ENCODE peak calls at places on chromosome 9, in ten cellular contexts. Y is Panc1, I is suprapubic skin, V is HL-60, E is stomach, S is SK-N-SH, G is endothelial cell of umbilical vein, L is K562, K is spleen, W is GM23338. D is an unnamed sample.

GRCh38 chr9:16624356-16624755 is 246.1 kb downstream of the BNC2 start:
- DNase-seq in K (no peak), Y (no peak), G (peak), L (no peak), E (no peak), V (no peak), S (no peak), I (no peak), W (no peak), D (no peak)

GRCh38 chr9:127876026-127876763 is 1.3 kb downstream of the AK1 start:
- DNase-seq in V (no peak), E (no peak), Y (no peak), L (no peak), K (peak), S (no peak), I (no peak), W (no peak), G (no peak), D (no peak)

GRCh38 chr9:106880081-106880480 is 17.1 kb downstream of the ZNF462 start:
- DNase-seq in Y (no peak), W (no peak), S (no peak), K (no peak), E (no peak), L (no peak), G (no peak), V (no peak), I (no peak), D (no peak)

GRCh38 chr9:100028201-100028784 is 70.5 kb downstream of the ERP44 start:
- DNase-seq in G (peak), K (peak), W (peak), I (peak), E (peak), S (peak), L (peak), V (peak), Y (peak), D (peak)

GRCh38 chr9:22654833-22655232 is 208.2 kb downstream of the DMRTA1 start:
- DNase-seq in E (no peak), L (no peak), I (no peak), G (no peak), K (no peak), S (no peak), W (no peak), V (no peak), Y (no peak), D (no peak)

GRCh38 chr9:14315754-14316573 is 2.0 kb upstream of the NFIB start:
- DNase-seq in V (no peak), Y (no peak), E (no peak), I (no peak), W (peak), G (peak), L (peak), S (peak), K (no peak), D (no peak)

GRCh38 chr9:94979904-94980507 is 253.5 kb downstream of the AOPEP start:
- DNase-seq in V (no peak), I (no peak), E (no peak), S (no peak), K (no peak), Y (no peak), W (no peak), G (no peak), L (no peak), D (no peak)

GRCh38 chr9:77649109-77649812 is 1.1 kb upstream of the GNA14 start:
- DNase-seq in E (no peak), K (no peak), G (peak), Y (no peak), S (peak), W (peak), V (peak), I (no peak), L (no peak), D (no peak)

GRCh38 chr9:113737414-113738271 is 138.5 kb upstream of the ZNF618 start:
- DNase-seq in L (peak), E (peak), G (peak), K (no peak), Y (peak), V (peak), S (peak), W (peak), I (no peak), D (no peak)

GRCh38 chr9:124877383-124877782 is 15.5 kb downstream of the ARPC5L start:
- DNase-seq in G (no peak), W (no peak), Y (no peak), L (no peak), E (no peak), K (no peak), V (no peak), I (no peak), S (no peak), D (no peak)

GRCh38 chr9:123960366-123960765 is 30.4 kb upstream of the DENND1A start:
- DNase-seq in V (no peak), Y (no peak), L (peak), S (no peak), K (no peak), W (peak), I (no peak), G (no peak), E (no peak), D (no peak)

GRCh38 chr9:35681341-35682002 is 7.7 kb downstream of the CA9 start:
- DNase-seq in V (no peak), K (peak), S (no peak), G (no peak), W (no peak), Y (no peak), I (no peak), E (no peak), L (no peak), D (no peak)

GRCh38 chr9:86077286-86077685 is 22.1 kb downstream of the GOLM1 start:
- DNase-seq in V (no peak), W (no peak), L (no peak), E (no peak), Y (no peak), G (no peak), K (no peak), S (no peak), I (no peak), D (peak)

GRCh38 chr9:86080112-86080579 is 19.2 kb downstream of the GOLM1 start:
- DNase-seq in G (no peak), Y (no peak), E (no peak), I (no peak), K (no peak), V (no peak), W (no peak), S (no peak), L (no peak), D (no peak)

GRCh38 chr9:86079421-86080111 is 19.8 kb downstream of the GOLM1 start:
- DNase-seq in V (no peak), L (no peak), S (no peak), W (no peak), E (peak), G (no peak), I (no peak), K (no peak), Y (no peak), D (no peak)

GRCh38 chr9:86078731-86079130 is 20.6 kb downstream of the GOLM1 start:
- DNase-seq in G (no peak), Y (no peak), E (no peak), V (no peak), S (no peak), I (no peak), L (no peak), W (no peak), K (no peak), D (no peak)

DNA sequence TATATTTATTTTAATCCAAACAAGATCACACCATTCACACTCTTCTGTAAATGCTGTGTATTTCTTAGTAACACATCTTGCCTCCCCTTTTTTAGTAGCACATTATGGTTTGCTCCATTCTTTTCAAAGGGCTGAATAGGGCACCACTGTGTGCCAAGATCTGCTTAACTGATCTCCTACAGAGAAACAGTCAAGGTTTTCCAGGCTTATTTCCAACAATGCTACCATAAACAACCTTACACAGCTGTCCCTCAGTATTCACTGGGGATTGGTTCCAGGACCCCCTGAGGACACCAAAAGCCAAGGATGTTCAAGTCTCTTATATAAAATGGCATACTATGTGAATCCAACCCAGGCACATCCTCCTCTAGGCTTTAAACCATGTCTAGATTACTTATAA is 16.5 kb downstream of the GOLM1 start:
- DNase-seq in I (no peak), K (no peak), S (no peak), L (no peak), W (no peak), E (no peak), V (no peak), Y (no peak), G (no peak), D (no peak)
- H3K27ac ChIP-seq in I (no peak), K (no peak), S (no peak), L (no peak), W (no peak), E (no peak), V (no peak), Y (no peak), G (no peak), D (no peak)

DNA sequence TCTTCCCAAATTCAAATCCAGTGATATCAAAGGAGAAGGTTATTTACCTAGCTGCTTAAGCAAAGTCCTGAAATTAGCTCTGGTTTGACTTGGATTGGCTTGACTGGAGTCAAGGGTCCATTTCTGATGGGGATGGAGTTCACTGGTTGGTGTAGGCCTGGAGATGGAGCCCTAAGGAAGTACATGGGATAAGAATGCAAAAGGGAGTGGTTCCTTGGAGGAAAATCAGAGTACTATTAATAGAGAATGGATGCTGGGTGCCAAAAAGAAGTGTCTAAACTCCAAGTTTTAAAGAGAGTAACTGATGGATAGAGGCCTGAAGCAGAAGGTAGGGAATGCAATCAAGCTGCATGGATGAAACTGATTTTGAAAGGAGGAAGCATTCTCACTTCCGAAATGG is 13.8 kb downstream of the TXNDC8 start:
- DNase-seq in W (no peak), E (no peak), G (no peak), K (no peak), Y (no peak), L (no peak), V (no peak), S (no peak), I (no peak), D (no peak)
- TF ChIP-seq CTCF in W (no peak), E (no peak), G (no peak), K (no peak), Y (no peak), L (no peak), V (no peak), S (no peak), I (no peak), D (no peak)

GRCh38 chr9:134375430-134376385 is 49.5 kb downstream of the RXRA start:
- DNase-seq in Y (no peak), K (no peak), I (no peak), G (peak), S (peak), V (no peak), E (no peak), L (no peak), W (no peak), D (peak)
- TF ChIP-seq POLR2AphosphoS5 in Y (no peak), K (no peak), I (no peak), G (no peak), S (no peak), V (no peak), E (no peak), L (no peak), W (no peak), D (no peak)

DNA sequence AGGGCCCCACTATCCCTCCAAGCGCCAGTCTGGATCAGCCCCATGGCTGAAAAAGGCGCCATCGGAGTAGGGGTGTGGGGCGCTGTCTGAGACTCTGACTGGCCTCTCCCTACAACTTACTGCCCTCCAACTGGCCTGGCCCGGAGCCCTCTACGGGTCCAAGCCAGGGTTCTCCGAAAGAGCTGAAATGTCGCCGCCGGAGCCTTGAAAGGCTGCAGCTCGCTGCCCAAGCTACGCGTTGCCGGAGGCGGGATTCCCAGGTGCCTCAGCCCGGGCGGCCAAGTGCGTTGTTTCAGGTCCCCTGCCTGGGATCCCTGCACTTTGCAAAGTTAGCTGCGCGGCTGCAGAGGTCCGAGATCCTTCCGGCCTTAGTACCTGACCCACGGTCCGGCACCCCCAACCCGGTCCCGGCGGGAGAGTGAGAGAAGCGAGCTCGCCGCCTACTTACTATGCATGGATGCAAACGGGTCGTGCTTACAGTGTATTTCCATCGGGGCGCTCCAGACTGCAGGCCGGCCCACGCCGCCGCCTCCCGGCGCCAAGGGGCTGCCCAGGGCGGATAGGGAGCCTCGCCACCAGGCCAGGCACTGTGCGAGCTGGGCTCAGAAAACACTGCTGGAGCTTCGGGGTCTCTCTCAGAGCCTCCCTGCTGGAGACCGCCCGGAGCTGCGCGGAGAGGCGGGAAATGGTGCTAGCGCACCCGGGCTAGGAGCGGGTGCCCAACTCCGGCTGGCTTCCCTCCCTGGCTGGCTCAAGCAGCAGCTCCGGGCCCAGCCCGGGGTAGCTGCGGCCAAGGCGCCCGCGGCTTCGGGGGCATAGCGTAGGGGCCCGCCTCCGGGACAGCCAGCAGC is 7.8 kb downstream of the PAX5 start:
- DNase-seq in W (peak), V (no peak), G (no peak), E (no peak), L (no peak), S (peak), Y (no peak), I (no peak), K (peak), D (no peak)
- H3K27ac ChIP-seq in W (no peak), V (no peak), G (no peak), E (no peak), L (no peak), S (no peak), Y (no peak), I (no peak), K (peak), D (no peak)

DNA sequence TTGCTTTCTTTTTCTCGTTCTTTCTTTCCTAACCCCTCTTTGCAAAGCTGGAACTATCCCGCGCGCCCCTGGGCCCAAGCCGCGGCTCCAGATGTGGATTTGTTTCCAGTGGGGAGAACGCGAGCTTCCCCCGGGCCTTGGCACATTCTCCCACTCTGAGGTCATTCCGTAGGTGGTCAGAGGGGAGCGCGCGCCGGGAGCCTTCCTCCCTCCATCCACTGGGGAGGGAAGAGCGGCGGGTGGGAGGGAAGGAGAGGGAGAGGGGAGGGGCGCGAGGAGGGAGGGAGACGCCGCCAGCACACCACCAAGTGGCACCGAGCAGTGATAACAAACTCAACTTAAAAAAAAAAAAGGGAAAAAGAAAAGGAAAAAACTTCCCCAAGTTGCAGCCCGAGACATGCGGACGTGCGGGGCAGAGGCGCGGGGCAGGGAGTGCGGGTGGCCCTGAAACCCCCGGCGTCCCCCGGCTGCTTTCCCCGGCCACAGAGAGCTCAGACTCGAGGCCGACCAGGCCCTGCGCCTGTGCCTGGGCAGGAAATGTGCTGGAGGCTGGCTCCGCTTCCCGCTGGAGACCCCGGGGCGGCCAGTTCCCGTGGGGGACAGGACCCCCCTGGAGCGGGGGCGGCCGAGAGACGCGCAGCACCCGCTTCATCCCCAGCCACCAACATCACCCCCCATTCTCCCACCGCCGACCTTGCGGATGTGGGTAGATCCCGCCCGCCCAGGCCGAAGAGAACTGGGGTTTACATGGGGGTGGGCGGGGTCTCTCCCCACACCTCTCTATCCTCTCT is 3.1 kb downstream of the IER5L start:
- DNase-seq in Y (no peak), E (peak), G (peak), W (peak), S (peak), K (peak), I (peak), L (peak), V (peak), D (peak)
- TF ChIP-seq CTCF in Y (no peak), E (no peak), G (peak), W (peak), S (peak), K (no peak), I (no peak), L (no peak), V (no peak), D (no peak)

GRCh38 chr9:96619491-96620154 is at the start of gene CDC14B:
- DNase-seq in V (peak), G (peak), Y (peak), W (peak), L (peak), I (peak), S (peak), E (peak), K (peak), D (peak)
- TF ChIP-seq POLR2AphosphoS5 in V (no peak), G (no peak), Y (peak), W (peak), L (no peak), I (no peak), S (no peak), E (no peak), K (no peak), D (no peak)

DNA sequence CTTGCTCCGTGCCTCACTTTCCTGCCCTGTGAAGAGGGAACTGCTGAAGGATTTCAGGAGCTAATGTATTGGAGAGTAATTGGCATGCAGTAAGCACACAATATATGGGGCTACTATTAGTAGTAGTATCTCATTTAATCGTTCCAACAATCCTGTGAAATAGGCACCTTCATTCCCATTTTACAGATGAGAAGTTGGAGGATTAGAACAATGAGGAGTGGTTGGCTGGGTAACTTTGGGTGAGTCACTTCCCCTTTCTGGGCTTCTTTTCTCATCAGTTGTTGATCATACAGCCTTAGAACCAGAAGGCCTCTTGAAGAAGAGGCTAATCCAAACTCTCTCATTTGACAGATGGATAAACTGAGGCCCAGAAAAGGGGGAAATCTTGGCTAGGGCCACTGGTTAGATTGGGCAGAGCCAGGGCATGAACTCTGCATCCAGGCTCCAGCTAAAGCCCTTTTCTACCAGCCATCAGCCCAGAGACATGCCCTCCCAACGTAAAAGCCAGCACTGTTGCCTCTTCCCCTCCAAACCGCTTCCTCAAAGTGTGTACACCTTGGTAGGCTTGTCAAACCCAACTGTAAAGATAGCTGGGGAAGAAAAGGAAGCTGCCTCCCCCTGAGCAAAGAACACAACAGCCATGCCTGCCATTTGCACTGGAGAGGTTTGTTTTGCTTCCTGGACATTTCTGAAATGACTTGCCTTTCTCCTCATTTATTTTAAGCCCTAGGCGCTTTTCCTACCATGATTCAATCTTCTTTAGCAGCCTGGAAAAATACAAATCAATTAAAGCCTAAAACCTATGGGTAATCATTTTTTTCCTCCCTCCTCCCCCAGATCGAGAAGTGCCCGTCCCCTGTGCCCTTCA is 979 bp downstream of the SPACA9 start:
- DNase-seq in K (peak), V (peak), I (no peak), L (no peak), S (no peak), E (no peak), W (no peak), G (no peak), Y (no peak), D (no peak)
- H3K27ac ChIP-seq in K (no peak), V (peak), I (peak), L (no peak), S (no peak), E (peak), W (no peak), G (no peak), Y (no peak), D (peak)

GRCh38 chr9:20363233-20363632 is 259.1 kb downstream of the MLLT3 start:
- DNase-seq in V (no peak), I (no peak), S (no peak), E (no peak), W (no peak), Y (no peak), K (no peak), G (no peak), L (no peak), D (no peak)
- TF ChIP-seq CTCF in V (no peak), I (no peak), S (no peak), E (no peak), W (no peak), Y (no peak), K (no peak), G (no peak), L (no peak), D (no peak)